ENCODE peak calls at places on chromosomes 11 and 22, in six cellular contexts. B is neuronal stem cell, Z is tibial artery, J is prostate gland, G is pancreas, D is body of pancreas. H is an unnamed sample. For H3K4me1 and H3K9me3, the result is how much of the 10 kb centered on the place peaks cover.

GRCh38 chr22:24053481-24054226 is 42.5 kb downstream of the CABIN1 start:
- DNase-seq in B (no peak), J (no peak), G (no peak), Z (no peak), D (no peak), H (no peak)

GRCh38 chr11:83687787-83688186 is 401.6 kb upstream of the CCDC90B start:
- DNase-seq in Z (no peak), B (no peak), D (no peak), G (no peak), J (no peak), H (no peak)

GRCh38 chr11:36123353-36124220 is 165.6 kb downstream of the COMMD9 start:
- DNase-seq in J (no peak), D (no peak), Z (no peak), G (no peak), B (no peak), H (no peak)

GRCh38 chr22:31046591-31047226 is 34.4 kb upstream of the SMTN start:
- DNase-seq in B (no peak), D (peak), G (no peak), Z (peak), J (no peak), H (no peak)

GRCh38 chr22:37457093-37457893 is 28.9 kb downstream of the MFNG start:
- DNase-seq in G (peak), D (peak), B (peak), Z (peak), J (peak), H (peak)

GRCh38 chr11:108293229-108293628 is 70.4 kb downstream of the ATM start:
- DNase-seq in J (no peak), B (no peak), G (no peak), D (no peak), Z (no peak), H (no peak)

GRCh38 chr11:35318977-35319925 is 100.1 kb downstream of the SLC1A2 start:
- DNase-seq in J (no peak), D (no peak), B (no peak), G (no peak), Z (no peak), H (no peak)

GRCh38 chr11:101912823-101913284 is 2.0 kb upstream of the CEP126 start:
- DNase-seq in B (no peak), G (no peak), D (no peak), Z (no peak), J (no peak), H (no peak)

GRCh38 chr11:88552377-88553029 is 215.0 kb upstream of the CTSC start:
- DNase-seq in B (peak), Z (no peak), J (no peak), D (peak), G (peak), H (peak)

GRCh38 chr22:28541137-28541536 is 138.5 kb downstream of the TTC28 start:
- DNase-seq in B (peak), D (no peak), J (no peak), Z (no peak), G (no peak), H (peak)

GRCh38 chr11:5291207-5291838 is 10.4 kb downstream of the OR51B4 start:
- DNase-seq in G (no peak), J (no peak), B (no peak), Z (no peak), D (no peak), H (peak)

GRCh38 chr11:130908770-130909625 is 7.3 kb downstream of the SNX19 start:
- DNase-seq in G (no peak), B (no peak), J (no peak), D (no peak), Z (no peak), H (no peak)

GRCh38 chr11:120457996-120458395 is 53.6 kb upstream of the GRIK4 start:
- DNase-seq in J (no peak), B (no peak), Z (no peak), D (no peak), G (no peak), H (no peak)

GRCh38 chr22:20885557-20886323 is 26.9 kb downstream of the SNAP29 start:
- DNase-seq in J (peak), Z (peak), B (peak), G (peak), D (peak), H (peak)

GRCh38 chr11:75969626-75970308 is 154.8 kb downstream of the UVRAG start:
- DNase-seq in B (no peak), G (no peak), J (no peak), D (no peak), Z (no peak), H (no peak)

GRCh38 chr11:12239396-12240298 is 129.3 kb downstream of the MICAL2 start:
- DNase-seq in J (no peak), B (no peak), Z (no peak), D (peak), G (no peak), H (no peak)

GRCh38 chr22:46087816-46088277 is 62.5 kb upstream of the PPARA start:
- DNase-seq in J (peak), B (no peak), G (peak), Z (peak), D (peak), H (no peak)

GRCh38 chr11:73401217-73401923 is 25.2 kb downstream of the RELT start:
- DNase-seq in G (no peak), Z (no peak), J (no peak), B (no peak), D (no peak), H (no peak)

GRCh38 chr11:26021026-26021425 is 310.9 kb upstream of the ANO3 start:
- DNase-seq in Z (no peak), G (no peak), J (no peak), D (no peak), B (no peak), H (no peak)

GRCh38 chr22:32327596-32328171 is 30.0 kb upstream of the RFPL3 start:
- DNase-seq in B (no peak), G (no peak), D (no peak), J (no peak), Z (no peak), H (no peak)

DNA sequence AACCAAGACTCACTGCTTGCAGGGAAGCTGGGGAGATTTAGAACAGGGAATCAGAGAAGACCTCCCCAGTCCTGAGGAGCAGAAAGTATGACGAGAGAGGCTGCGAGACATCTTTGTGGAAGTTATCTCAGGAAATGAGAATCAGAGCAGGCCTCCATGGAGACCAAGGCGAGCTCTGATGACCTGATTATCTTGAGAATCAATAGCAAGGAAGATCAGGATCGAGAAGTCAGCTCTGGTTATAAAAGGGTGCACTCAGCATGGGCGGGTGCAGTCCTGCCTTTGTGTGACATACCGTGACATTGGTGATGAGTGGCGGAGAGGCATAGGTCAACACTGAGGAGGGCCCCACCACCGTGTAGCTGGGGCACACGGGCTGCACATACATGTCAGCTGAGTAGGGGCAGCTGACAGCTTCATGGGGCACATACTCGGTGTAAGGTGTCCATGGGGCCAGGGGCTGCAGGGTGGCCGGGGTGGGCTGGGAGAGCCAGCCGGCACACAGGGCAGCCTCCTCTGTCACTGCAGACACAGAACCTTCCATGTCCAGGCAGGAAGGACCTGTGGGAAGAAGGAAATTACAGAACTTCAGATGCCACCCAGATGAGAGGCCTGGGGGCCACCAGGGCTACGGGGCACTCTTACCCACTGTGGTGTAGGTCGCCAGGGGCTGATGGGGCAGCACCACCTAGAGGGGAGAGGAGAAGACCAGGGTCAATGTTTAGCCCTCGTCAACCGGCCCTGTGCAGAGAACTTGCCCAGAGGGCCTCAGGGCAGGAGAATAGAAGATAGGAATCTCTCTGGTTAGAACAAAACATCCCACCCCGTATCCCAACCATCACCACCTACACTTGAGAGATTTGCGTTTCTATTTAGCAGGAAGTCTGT is 21.7 kb downstream of the POU2AF1 start:
- DNase-seq in G (no peak), B (no peak), Z (no peak), D (no peak), J (no peak), H (no peak)
- H3K4me1 ChIP-seq in G (under half), B (under half), Z (under half), D (half or more), J (under half), H (under half)

DNA sequence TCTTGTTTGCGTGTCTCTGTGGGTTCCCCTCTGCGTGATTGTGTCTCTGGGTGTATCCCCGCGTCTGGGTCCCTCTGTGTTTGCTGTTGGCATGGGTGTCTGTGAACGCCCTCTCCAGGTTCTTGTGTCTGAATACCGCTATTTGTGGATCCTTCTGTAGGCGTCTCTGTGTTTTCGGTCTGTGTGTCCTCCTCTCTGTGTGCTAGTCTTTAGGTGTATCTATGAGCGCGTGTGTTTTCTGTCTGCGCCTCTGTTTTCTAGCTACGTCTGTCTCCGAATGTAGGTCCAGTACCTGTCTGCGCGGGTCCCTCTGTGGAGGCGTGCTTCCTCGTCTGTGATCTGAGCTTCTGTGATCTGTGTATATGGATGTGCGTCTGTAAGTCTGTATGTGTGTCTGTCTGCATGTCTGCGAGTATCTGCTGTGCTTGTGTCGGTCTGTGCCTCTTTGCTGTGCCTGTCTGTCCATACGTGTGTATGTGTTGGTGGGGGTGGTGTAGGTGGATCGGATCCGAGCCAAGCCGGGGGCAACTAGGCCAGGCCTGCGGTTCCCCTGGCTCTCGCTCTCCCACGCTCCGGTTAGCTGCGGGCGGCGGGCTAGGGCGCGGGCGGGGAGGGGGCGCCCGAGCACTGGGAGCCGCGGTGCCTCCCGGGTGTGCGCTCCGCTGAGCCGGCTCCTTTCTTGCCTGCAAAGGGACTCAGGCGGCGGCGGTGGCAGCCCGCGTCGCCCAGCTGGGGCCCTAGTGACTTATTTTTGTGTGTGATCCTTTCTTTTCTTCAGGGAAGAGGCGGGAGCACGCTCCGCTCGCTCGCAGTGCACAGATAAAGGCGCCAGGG is 105.3 kb upstream of the E2F8 start:
- DNase-seq in Z (no peak), J (no peak), D (peak), B (peak), G (peak), H (no peak)
- H3K4me3 ChIP-seq in Z (peak), J (peak), D (no peak), B (peak), G (no peak), H (peak)

GRCh38 chr22:47304191-47304831 is 541.9 kb downstream of the TBC1D22A start:
- DNase-seq in Z (no peak), D (no peak), J (no peak), B (no peak), G (no peak), H (no peak)
- H3K9me3 ChIP-seq in Z (under half), D (under half), J (under half), B (under half), G (under half), H (under half)

GRCh38 chr11:122159861-122160260 is 43.8 kb upstream of the BLID start:
- DNase-seq in J (no peak), D (no peak), Z (no peak), B (no peak), G (no peak), H (no peak)

GRCh38 chr11:122161191-122161590 is 45.2 kb upstream of the BLID start:
- DNase-seq in J (no peak), G (no peak), Z (no peak), B (no peak), D (no peak), H (no peak)

GRCh38 chr11:122165972-122166371 is 50.0 kb upstream of the BLID start:
- DNase-seq in Z (no peak), J (no peak), D (no peak), B (no peak), G (no peak), H (no peak)

GRCh38 chr11:122162095-122162494 is 46.1 kb upstream of the BLID start:
- DNase-seq in B (no peak), Z (no peak), D (no peak), J (peak), G (no peak), H (no peak)

DNA sequence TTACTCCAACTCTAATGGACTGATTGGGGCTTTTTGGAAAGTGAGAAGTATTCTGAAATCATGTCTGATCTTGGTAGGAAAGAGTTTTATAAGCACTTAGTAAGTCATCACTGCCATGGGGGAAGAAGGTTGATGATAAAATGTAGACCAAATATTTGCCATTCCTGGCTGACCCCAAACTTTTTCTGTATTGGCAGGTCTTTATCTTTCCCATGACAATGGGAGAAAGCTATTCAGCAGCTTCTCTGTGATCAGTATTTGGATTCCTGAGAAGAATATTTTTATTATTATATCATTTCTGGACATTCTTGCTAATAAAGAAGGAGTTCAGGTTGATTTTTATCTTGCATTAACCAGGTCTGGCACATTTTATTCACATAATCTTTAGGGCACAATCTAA is 47.4 kb upstream of the BLID start:
- DNase-seq in Z (no peak), D (no peak), G (no peak), J (no peak), B (no peak), H (no peak)
- H3K4me1 ChIP-seq in Z (under half), D (under half), G (under half), J (under half), B (under half), H (under half)

GRCh38 chr11:90187839-90188238 is 35.0 kb downstream of the CHORDC1 start:
- DNase-seq in B (no peak), Z (no peak), D (no peak), J (no peak), G (no peak), H (no peak)
- H3K4me3 ChIP-seq in B (no peak), Z (no peak), D (no peak), J (no peak), G (no peak), H (no peak)

GRCh38 chr22:41587347-41587723 is 2.3 kb downstream of the PMM1 start:
- DNase-seq in G (no peak), B (no peak), J (no peak), Z (no peak), D (no peak), H (no peak)

GRCh38 chr22:41582694-41583093 is 6.9 kb downstream of the PMM1 start:
- DNase-seq in Z (no peak), B (no peak), J (no peak), G (no peak), D (no peak), H (no peak)

GRCh38 chr22:41585898-41586297 is 3.7 kb downstream of the PMM1 start:
- DNase-seq in D (no peak), J (no peak), G (no peak), B (no peak), Z (no peak), H (no peak)

GRCh38 chr22:41589260-41589600 is 410 bp downstream of the PMM1 start:
- DNase-seq in D (peak), J (no peak), G (peak), Z (no peak), B (peak), H (no peak)

GRCh38 chr22:41584881-41585280 is 4.8 kb downstream of the PMM1 start:
- DNase-seq in Z (no peak), J (no peak), B (no peak), G (no peak), D (no peak), H (no peak)
- H3K9me3 ChIP-seq in Z (under half), J (under half), B (under half), G (under half), D (under half), H (under half)

GRCh38 chr11:33520103-33520502 is 180.5 kb downstream of the C11orf91 start:
- DNase-seq in D (no peak), B (no peak), J (no peak), G (no peak), Z (no peak), H (no peak)

GRCh38 chr11:33514079-33514690 is 186.4 kb downstream of the C11orf91 start:
- DNase-seq in J (no peak), B (no peak), Z (no peak), G (no peak), D (no peak), H (no peak)

DNA sequence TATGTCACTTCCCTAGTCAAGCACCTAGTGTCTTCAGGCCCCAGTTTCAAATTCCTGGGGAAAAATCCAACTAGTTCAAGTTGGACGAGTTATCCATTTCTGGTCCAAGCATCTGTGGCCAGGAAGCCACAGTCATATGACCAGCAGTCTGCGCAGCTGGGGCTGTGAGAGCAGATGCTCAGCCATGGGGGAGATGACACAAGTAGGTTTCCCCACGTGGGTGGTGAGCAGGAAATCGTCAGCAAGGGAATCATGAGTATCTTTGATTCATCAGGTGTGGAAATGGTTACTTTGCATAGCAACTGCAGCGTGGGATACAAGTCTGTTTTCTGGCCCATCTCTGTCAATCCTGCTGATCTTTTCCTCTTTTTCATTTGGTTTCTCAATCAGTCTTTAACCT is 185.3 kb downstream of the C11orf91 start:
- DNase-seq in B (no peak), J (no peak), G (no peak), D (no peak), Z (no peak), H (no peak)
- H3K4me1 ChIP-seq in B (under half), J (under half), G (under half), D (under half), Z (under half), H (under half)

H was measured in iPS DF 6.9.